ENCODE peak calls at places on chromosome 22, in ten cellular contexts. C, K, E, S, Y, A, Q, V, B and G are unnamed samples.

GRCh38 chr22:38505595-38506117 is 455 bp downstream of the DDX17 start:
- DNase-seq in C (peak; percentile 84), K (peak; percentile 68), E (peak; percentile 76), S (peak; percentile 88), Y (peak; percentile 91), A (peak; percentile 63), Q (peak; percentile 39), V (peak; percentile 63), B (no peak), G (peak; percentile 83)

GRCh38 chr22:19730662-19731360 is 7.5 kb downstream of the GP1BB start:
- DNase-seq in C (peak; percentile 92), K (peak; percentile 91), E (peak; percentile 85), S (peak; percentile 87), Y (peak; percentile 95), A (peak; percentile 90), Q (peak; percentile 33), V (peak; percentile 48), B (peak; percentile 75), G (peak; percentile 87)

GRCh38 chr22:26709617-26710390 is 52.4 kb downstream of the MIAT start:
- DNase-seq in C (no peak), K (no peak), E (no peak), S (peak; percentile 87), Y (no peak), A (no peak), Q (peak; percentile 71), V (no peak), B (no peak), G (no peak)

GRCh38 chr22:20206709-20207215 is 55.9 kb upstream of the CCDC188 start:
- DNase-seq in C (no peak), K (no peak), E (no peak), S (peak; percentile 60), Y (no peak), A (no peak), Q (no peak), V (peak; percentile 29), B (peak; percentile 61), G (peak; percentile 70)

GRCh38 chr22:17772963-17773605 is 1.2 kb downstream of the BID start:
- DNase-seq in C (no peak), K (no peak), E (no peak), S (peak; percentile 52), Y (peak; percentile 82), A (no peak), Q (peak; percentile 51), V (peak; percentile 35), B (peak; percentile 56), G (no peak)

GRCh38 chr22:25364736-25365241 is 145.3 kb downstream of the CRYBB2 start:
- DNase-seq in C (no peak), K (no peak), E (no peak), S (no peak), Y (peak; percentile 67), A (no peak), Q (no peak), V (no peak), B (no peak), G (peak; percentile 50)

GRCh38 chr22:18977824-18978425 is 41.8 kb upstream of the PRODH start:
- DNase-seq in C (no peak), K (no peak), E (no peak), S (no peak), Y (peak; percentile 44), A (no peak), Q (no peak), V (no peak), B (no peak), G (peak; percentile 16)

GRCh38 chr22:48423481-48423901 is 1404.2 kb downstream of the BRD1 start:
- DNase-seq in C (no peak), K (no peak), E (no peak), S (peak; percentile 68), Y (no peak), A (no peak), Q (peak; percentile 48), V (no peak), B (no peak), G (no peak)

GRCh38 chr22:50702261-50702671 is 29.6 kb downstream of the SHANK3 start:
- DNase-seq in C (no peak), K (no peak), E (no peak), S (no peak), Y (peak; percentile 42), A (no peak), Q (no peak), V (no peak), B (no peak), G (peak; percentile 30)

GRCh38 chr22:36016656-36017055 is 12.0 kb downstream of the RBFOX2 start:
- DNase-seq in C (no peak), K (no peak), E (no peak), S (no peak), Y (no peak), A (no peak), Q (peak; percentile 62), V (no peak), B (no peak), G (no peak)
- H3K27ac ChIP-seq in C (no peak overlapping the region), K (no peak overlapping the region), E (no peak overlapping the region), S (peak overlapping the region; percentile 39), Y (peak overlapping the region; percentile 34), A (no peak overlapping the region), Q (no peak overlapping the region), V (no peak overlapping the region), B (no peak overlapping the region), G (no peak overlapping the region)

DNA sequence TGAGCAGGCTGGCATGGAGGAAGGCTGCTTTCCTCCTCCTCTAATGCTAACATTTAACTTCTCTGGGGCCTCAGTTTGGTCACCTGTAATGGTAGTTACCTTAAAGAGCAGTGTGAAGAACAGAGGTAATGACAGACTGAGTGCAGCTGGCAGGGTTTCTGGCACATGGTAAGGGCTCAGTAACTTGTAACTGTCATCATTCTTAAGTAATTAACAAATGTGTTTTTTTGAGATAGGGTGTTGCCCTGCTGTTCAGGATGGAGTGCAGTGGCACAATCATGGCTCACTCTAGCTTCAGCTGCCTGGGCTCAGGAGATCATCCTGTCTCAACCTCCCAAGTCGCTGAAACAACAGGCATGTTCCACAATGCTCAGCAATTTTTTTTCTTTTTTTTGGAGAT is 242.0 kb upstream of the SYN3 start:
- DNase-seq in C (no peak), K (peak; percentile 36), E (no peak), S (no peak), Y (peak; percentile 38), A (no peak), Q (no peak), V (no peak), B (no peak), G (no peak)
- H3K27ac ChIP-seq in C (no peak overlapping the region), K (no peak overlapping the region), E (no peak overlapping the region), S (no peak overlapping the region), Y (peak overlapping the region; percentile 41), A (no peak overlapping the region), Q (no peak overlapping the region), V (no peak overlapping the region), B (no peak overlapping the region), G (no peak overlapping the region)

GRCh38 chr22:45051946-45052345 is 42.1 kb upstream of the PHF21B start:
- DNase-seq in C (no peak), K (no peak), E (no peak), S (no peak), Y (no peak), A (no peak), Q (no peak), V (no peak), B (no peak), G (no peak)

GRCh38 chr22:45055936-45056335 is 46.1 kb upstream of the PHF21B start:
- DNase-seq in C (no peak), K (no peak), E (no peak), S (no peak), Y (no peak), A (no peak), Q (no peak), V (no peak), B (no peak), G (no peak)

GRCh38 chr22:45051419-45051818 is 41.6 kb upstream of the PHF21B start:
- DNase-seq in C (no peak), K (no peak), E (no peak), S (no peak), Y (no peak), A (no peak), Q (no peak), V (no peak), B (no peak), G (no peak)

GRCh38 chr22:45053571-45053970 is 43.8 kb upstream of the PHF21B start:
- DNase-seq in C (no peak), K (no peak), E (no peak), S (no peak), Y (no peak), A (no peak), Q (no peak), V (no peak), B (no peak), G (no peak)

DNA sequence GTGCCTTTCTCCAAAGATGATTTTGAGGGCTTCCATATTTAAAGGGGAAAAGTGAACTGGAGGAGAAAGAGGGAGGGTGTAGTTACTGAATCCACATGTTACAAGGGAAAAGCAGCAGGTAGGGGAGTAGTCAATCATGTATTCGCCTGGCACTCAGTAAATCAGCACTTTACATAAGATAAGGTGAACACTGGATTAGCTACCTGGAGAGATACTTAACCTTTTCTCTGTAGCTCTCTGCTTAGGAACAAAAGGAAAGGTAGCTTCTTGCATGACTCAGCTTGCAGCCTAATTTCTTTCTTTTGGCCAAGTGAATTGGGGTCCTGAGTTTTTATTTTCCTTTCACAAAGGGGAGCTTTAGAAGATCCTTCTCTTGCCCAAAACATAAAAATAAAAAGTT is 43.3 kb upstream of the PHF21B start:
- DNase-seq in C (no peak), K (no peak), E (no peak), S (no peak), Y (no peak), A (no peak), Q (no peak), V (no peak), B (no peak), G (no peak)
- H3K27ac ChIP-seq in C (no peak overlapping the region), K (no peak overlapping the region), E (no peak overlapping the region), S (no peak overlapping the region), Y (no peak overlapping the region), A (no peak overlapping the region), Q (no peak overlapping the region), V (no peak overlapping the region), B (no peak overlapping the region), G (no peak overlapping the region)

DNA sequence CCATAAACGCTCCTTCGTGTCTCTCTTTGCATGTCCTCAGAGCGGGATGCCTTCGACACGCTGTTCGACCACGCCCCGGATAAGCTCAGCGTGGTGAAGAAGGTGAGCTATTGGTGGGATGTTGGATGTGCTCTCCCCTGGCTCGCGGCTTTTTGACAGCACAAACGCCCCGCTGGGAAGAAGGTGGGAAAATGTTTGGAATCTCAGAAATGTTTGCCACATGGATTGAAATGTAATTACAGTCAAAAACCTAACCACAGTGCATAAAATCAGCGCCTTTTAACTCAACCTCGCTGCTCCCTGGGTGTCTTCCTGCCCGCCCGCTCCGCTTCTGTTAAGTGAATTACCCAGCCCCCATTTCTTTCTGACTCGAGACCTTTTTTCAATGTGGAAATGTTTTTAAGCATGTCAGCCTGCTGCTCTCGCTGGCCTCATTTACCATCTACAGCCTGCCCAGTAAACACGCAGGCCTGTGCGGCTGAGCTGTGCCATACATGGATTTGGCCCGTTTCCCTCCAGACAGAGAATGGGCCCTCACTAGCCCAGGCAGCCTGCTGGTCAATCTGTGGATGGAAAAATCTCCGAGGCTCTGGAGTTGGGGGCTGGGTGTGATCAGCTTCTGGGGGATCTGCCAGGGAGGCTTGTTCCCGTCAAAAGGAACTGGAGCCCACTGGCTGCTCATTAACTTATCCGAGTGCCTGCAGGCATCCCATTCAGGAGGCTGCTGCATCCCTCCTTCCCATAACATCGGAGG is 32.7 kb upstream of the PARVG start:
- DNase-seq in C (no peak), K (peak; percentile 26), E (no peak), S (peak; percentile 16), Y (no peak), A (no peak), Q (peak; percentile 82), V (no peak), B (no peak), G (no peak)
- H3K27ac ChIP-seq in C (no peak overlapping the region), K (no peak overlapping the region), E (no peak overlapping the region), S (no peak overlapping the region), Y (no peak overlapping the region), A (no peak overlapping the region), Q (peak overlapping the region; percentile 43), V (no peak overlapping the region), B (no peak overlapping the region), G (no peak overlapping the region)